ENCODE peak calls at places on chromosome 16, in eight cellular contexts. P is lung; Z is stomach; C is adipocyte; G is HFF-Myc; B is CD4-positive, CD25-positive, alpha-beta regulatory T cell; E is astrocyte of the cerebellum; T is body of pancreas. R is an unnamed sample.

GRCh38 chr16:82134884-82135283 is 35.1 kb downstream of the MPHOSPH6 start:
- DNase-seq in G (no peak), Z (no peak), T (no peak), B (no peak), E (no peak), P (no peak), C (no peak), R (no peak)

GRCh38 chr16:77496934-77497333 is 62.1 kb upstream of the ADAMTS18 start:
- DNase-seq in B (no peak), C (no peak), P (no peak), G (no peak), T (no peak), E (no peak), Z (no peak), R (no peak)

GRCh38 chr16:73010150-73010676 is 37.7 kb downstream of the ZFHX3 start:
- DNase-seq in G (no peak), P (no peak), C (no peak), E (no peak), B (no peak), Z (no peak), T (peak), R (no peak)

GRCh38 chr16:5678371-5678770 is 580.8 kb upstream of the EEF2KMT start:
- DNase-seq in B (no peak), Z (no peak), P (no peak), G (no peak), T (no peak), E (no peak), C (no peak), R (no peak)

GRCh38 chr16:67428146-67428731 is 2.7 kb upstream of the HSD11B2 start:
- DNase-seq in C (peak), E (peak), B (peak), G (no peak), T (peak), P (peak), Z (peak), R (no peak)

GRCh38 chr16:56183266-56183665 is 8.0 kb upstream of the GNAO1 start:
- DNase-seq in B (no peak), Z (no peak), E (no peak), G (no peak), T (no peak), C (no peak), P (no peak), R (no peak)

GRCh38 chr16:80203821-80204220 is 337.0 kb upstream of the DYNLRB2 start:
- DNase-seq in Z (no peak), C (no peak), G (no peak), P (no peak), B (no peak), T (no peak), E (no peak), R (no peak)

GRCh38 chr16:67979955-67980678 is at the start of gene DPEP3:
- DNase-seq in E (no peak), Z (no peak), C (no peak), P (no peak), T (no peak), B (no peak), G (no peak), R (no peak)

GRCh38 chr16:11972128-11972527 is 4.4 kb upstream of the SNX29 start:
- DNase-seq in P (no peak), G (no peak), B (no peak), C (no peak), T (no peak), Z (no peak), E (no peak), R (no peak)

GRCh38 chr16:31451681-31452351 is 7.5 kb upstream of the ARMC5 start:
- DNase-seq in B (no peak), P (no peak), Z (peak), G (no peak), C (peak), E (no peak), T (peak), R (no peak)

GRCh38 chr16:241866-242265 is 7.2 kb downstream of the FAM234A start:
- DNase-seq in P (no peak), E (no peak), T (no peak), B (no peak), G (no peak), C (no peak), Z (no peak), R (no peak)

GRCh38 chr16:57297856-57298255 is 13.4 kb upstream of the PLLP start:
- DNase-seq in T (no peak), B (peak), G (no peak), E (no peak), P (no peak), Z (no peak), C (no peak), R (no peak)

GRCh38 chr16:57316390-57317017 is 32.0 kb upstream of the PLLP start:
- DNase-seq in E (peak), T (no peak), C (peak), G (peak), B (no peak), Z (no peak), P (no peak), R (peak)

GRCh38 chr16:89721644-89722391 is 481 bp downstream of the ZNF276 start:
- DNase-seq in Z (peak), B (peak), P (peak), T (peak), C (peak), E (no peak), G (no peak), R (no peak)

GRCh38 chr16:16150117-16150877 is 73.0 kb downstream of the ABCC6 start:
- DNase-seq in C (peak), E (peak), P (no peak), B (no peak), Z (no peak), G (peak), T (peak), R (peak)

GRCh38 chr16:51166116-51166515 is 15.0 kb upstream of the SALL1 start:
- DNase-seq in E (no peak), C (no peak), G (no peak), Z (no peak), T (no peak), B (no peak), P (no peak), R (no peak)

GRCh38 chr16:14186007-14186953 is 115.2 kb downstream of the MRTFB start:
- DNase-seq in G (peak), C (peak), T (no peak), P (no peak), E (peak), Z (no peak), B (no peak), R (peak)

GRCh38 chr16:27748868-27749546 is 199.1 kb downstream of the KATNIP start:
- DNase-seq in E (peak), T (no peak), P (no peak), B (peak), Z (no peak), C (peak), G (peak), R (no peak)

GRCh38 chr16:84543931-84544776 is 39.7 kb upstream of the MEAK7 start:
- DNase-seq in G (no peak), P (no peak), E (no peak), B (no peak), C (no peak), T (no peak), Z (no peak), R (no peak)

GRCh38 chr16:22625948-22626347 is 115.3 kb downstream of the NPIPB5 start:
- DNase-seq in E (no peak), T (no peak), G (no peak), P (no peak), C (no peak), B (no peak), Z (no peak), R (peak)

GRCh38 chr16:70786020-70786419 is 14.9 kb downstream of the VAC14 start:
- DNase-seq in C (no peak), P (no peak), E (no peak), T (no peak), B (no peak), Z (no peak), G (no peak), R (no peak)

GRCh38 chr16:4411684-4412083 is 4.7 kb downstream of the CORO7 start:
- DNase-seq in E (no peak), Z (no peak), C (no peak), T (no peak), P (no peak), G (no peak), B (no peak), R (peak)

GRCh38 chr16:86558355-86559193 is 3.5 kb upstream of the MTHFSD start:
- DNase-seq in T (no peak), Z (no peak), G (no peak), P (no peak), C (no peak), B (no peak), E (no peak), R (no peak)

GRCh38 chr16:7303014-7303676 is 29.5 kb upstream of the RBFOX1 start:
- DNase-seq in B (no peak), E (no peak), T (peak), C (no peak), P (no peak), Z (no peak), G (no peak), R (no peak)

GRCh38 chr16:555528-556478 is 4.4 kb upstream of the PRR35 start:
- DNase-seq in G (no peak), B (no peak), P (no peak), T (no peak), E (no peak), C (no peak), Z (no peak), R (no peak)

GRCh38 chr16:28607116-28607623 is 2.7 kb downstream of the SULT1A1 start:
- DNase-seq in P (no peak), Z (no peak), E (no peak), B (no peak), T (no peak), C (no peak), G (no peak), R (no peak)

GRCh38 chr16:16096161-16096857 is 127.0 kb downstream of the ABCC6 start:
- DNase-seq in P (peak), Z (no peak), T (peak), E (no peak), G (no peak), C (peak), B (no peak), R (peak)

GRCh38 chr16:51161440-51162195 is 10.5 kb upstream of the SALL1 start:
- DNase-seq in E (no peak), T (no peak), G (no peak), P (no peak), B (no peak), Z (no peak), C (peak), R (no peak)

GRCh38 chr16:72723781-72724180 is 324.1 kb downstream of the ZFHX3 start:
- DNase-seq in T (no peak), P (no peak), B (no peak), Z (no peak), E (peak), G (no peak), C (peak), R (peak)

GRCh38 chr16:58732545-58733247 is 1.4 kb downstream of the GOT2 start:
- DNase-seq in T (no peak), C (peak), G (no peak), Z (no peak), P (no peak), E (no peak), B (no peak), R (peak)

DNA sequence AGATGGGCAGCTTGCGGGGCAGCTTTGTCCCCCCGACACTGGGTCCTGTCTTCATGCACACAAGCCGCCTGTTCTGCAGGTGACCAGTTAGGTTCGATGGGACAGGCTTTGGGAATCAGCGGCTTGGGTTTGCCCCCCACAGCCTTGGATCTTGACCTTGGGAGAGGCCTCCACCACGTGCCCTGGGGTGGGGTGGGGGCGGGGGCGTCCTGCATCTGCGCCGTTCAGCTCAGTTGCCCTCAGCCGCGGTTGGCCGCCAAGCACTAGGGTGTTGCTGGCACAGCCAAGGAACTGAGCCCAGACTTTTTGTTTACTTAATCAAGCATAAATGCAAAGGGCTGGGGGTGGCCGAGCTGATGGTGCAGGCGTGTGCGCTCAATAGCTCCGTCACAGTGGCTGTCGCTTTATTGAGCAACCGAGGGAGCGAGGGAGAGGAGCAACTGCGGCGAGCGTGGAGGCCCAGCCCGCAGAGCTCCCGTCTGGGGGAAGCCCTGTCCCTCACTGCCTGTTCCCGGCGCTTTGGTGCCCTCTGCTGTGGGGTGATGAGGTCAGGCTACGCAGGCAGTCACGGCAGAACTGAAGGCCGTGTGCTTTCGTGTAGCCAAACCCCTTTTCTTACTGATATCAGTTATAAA is 33.9 kb downstream of the JPH3 start:
- DNase-seq in T (peak), P (peak), C (peak), Z (peak), B (peak), E (peak), G (peak), R (peak)
- H3K4me3 ChIP-seq in T (no peak), P (no peak), C (no peak), Z (peak), B (no peak), E (no peak), G (no peak), R (peak)

DNA sequence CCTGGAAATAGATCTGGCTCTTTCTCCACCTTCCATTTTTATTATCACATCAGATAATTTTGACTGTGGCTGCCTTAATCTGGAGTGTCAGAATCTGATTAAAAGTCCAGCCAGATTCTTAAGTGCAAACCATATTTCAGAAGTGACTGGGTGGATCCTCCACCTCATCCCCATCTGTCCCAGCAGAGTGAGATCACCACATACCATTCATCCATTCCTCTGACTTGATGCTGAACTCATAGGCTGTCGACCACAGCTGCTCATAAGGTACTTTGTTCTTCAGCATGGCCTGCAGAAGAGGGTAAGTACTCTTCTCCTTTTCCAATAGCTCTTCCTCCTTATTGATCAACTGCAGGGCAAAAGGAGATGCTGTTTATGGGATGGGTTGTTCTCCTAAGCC is 53.5 kb downstream of the DNAH3 start:
- DNase-seq in T (no peak), B (no peak), C (peak), Z (no peak), P (no peak), E (no peak), G (no peak), R (peak)
- H3K4me3 ChIP-seq in T (no peak), B (no peak), C (no peak), Z (no peak), P (no peak), E (no peak), G (no peak), R (no peak)

GRCh38 chr16:66379571-66379941 is 13.1 kb downstream of the CDH5 start:
- DNase-seq in B (no peak), G (no peak), Z (no peak), T (no peak), P (no peak), E (no peak), C (no peak), R (no peak)
- H3K4me3 ChIP-seq in B (no peak), G (no peak), Z (no peak), T (no peak), P (no peak), E (no peak), C (no peak), R (no peak)

GRCh38 chr16:46830902-46831647 is at the start of gene C16orf87:
- DNase-seq in E (peak), Z (peak), G (peak), C (peak), T (peak), B (peak), P (peak), R (peak)
- H3K4me3 ChIP-seq in E (peak), Z (peak), G (peak), C (peak), T (peak), B (peak), P (peak), R (peak)

GRCh38 chr16:1828645-1829410 is 1.8 kb downstream of the FAHD1 start:
- DNase-seq in Z (no peak), T (no peak), C (no peak), E (no peak), G (no peak), P (no peak), B (no peak), R (no peak)
- H3K4me3 ChIP-seq in Z (peak), T (no peak), C (peak), E (peak), G (peak), P (no peak), B (peak), R (peak)

DNA sequence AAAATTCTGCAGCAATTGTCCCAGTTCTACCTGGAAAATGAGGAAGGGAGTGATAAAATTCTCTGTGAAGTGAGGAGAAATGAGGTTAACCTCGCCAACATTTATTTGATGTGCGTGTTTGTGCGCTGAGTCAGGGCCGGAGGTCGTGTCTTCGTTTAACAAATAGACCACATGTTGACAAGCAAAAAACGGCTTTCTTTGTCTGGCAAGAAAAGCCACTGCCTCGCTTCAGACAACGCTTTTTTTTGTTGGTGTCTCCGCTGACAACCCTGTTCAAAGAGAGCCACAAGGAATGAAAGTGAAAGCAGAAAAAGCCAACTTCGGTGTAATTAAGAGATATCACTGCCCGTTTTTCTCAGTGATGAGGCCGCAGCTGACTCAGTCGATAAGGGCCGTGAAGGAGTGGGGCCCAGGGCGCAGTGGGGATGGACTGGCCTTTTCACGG is 510.6 kb downstream of the CDH13 start:
- DNase-seq in E (peak), B (no peak), P (no peak), G (peak), C (no peak), T (no peak), Z (peak), R (no peak)
- H3K4me3 ChIP-seq in E (peak), B (no peak), P (no peak), G (peak), C (peak), T (no peak), Z (peak), R (peak)

GRCh38 chr16:9088848-9089247 is 2.6 kb upstream of the HAPSTR1 start:
- DNase-seq in Z (no peak), B (no peak), C (no peak), E (no peak), G (no peak), T (no peak), P (no peak), R (no peak)

GRCh38 chr16:9091867-9092281 is 430 bp downstream of the HAPSTR1 start:
- DNase-seq in Z (peak), P (peak), C (peak), G (no peak), E (no peak), T (peak), B (peak), R (no peak)

GRCh38 chr16:9089660-9090059 is 1.8 kb upstream of the HAPSTR1 start:
- DNase-seq in G (no peak), C (no peak), T (no peak), P (no peak), B (no peak), E (no peak), Z (no peak), R (no peak)

GRCh38 chr16:9090960-9091866 is at the start of gene HAPSTR1:
- DNase-seq in Z (peak), B (peak), E (peak), T (peak), P (peak), G (peak), C (peak), R (peak)

GRCh38 chr16:9090101-9090959 is 1.1 kb upstream of the HAPSTR1 start:
- DNase-seq in B (peak), P (peak), T (peak), Z (peak), G (no peak), E (no peak), C (peak), R (no peak)
- H3K4me3 ChIP-seq in B (peak), P (peak), T (peak), Z (peak), G (peak), E (peak), C (peak), R (peak)

GRCh38 chr16:10618710-10619209 is 38.4 kb upstream of the EMP2 start:
- DNase-seq in E (no peak), B (no peak), T (no peak), C (no peak), Z (no peak), G (no peak), P (no peak), R (no peak)
- H3K4me3 ChIP-seq in E (no peak), B (no peak), T (no peak), C (no peak), Z (peak), G (no peak), P (no peak), R (no peak)

R was measured in skeletal muscle cell.